ENCODE peak calls at places on chromosomes 13 and 19, in four cellular contexts. W is stomach, M is testis, A is H54. S is an unnamed sample.

GRCh38 chr19:35556025-35556590 is 7.3 kb downstream of the ATP4A start:
- DNase-seq in W (no peak), M (no peak), A (no peak), S (no peak)

GRCh38 chr13:104779311-104779710 is 1713.1 kb upstream of the SLC10A2 start:
- DNase-seq in W (no peak), M (no peak), A (no peak), S (no peak)

GRCh38 chr19:22545751-22546150 is 88.4 kb upstream of the ZNF492 start:
- DNase-seq in W (no peak), M (peak; percentile 86), A (peak; percentile 41), S (peak; percentile 67)

GRCh38 chr13:93249259-93249917 is 22.8 kb downstream of the GPC6 start:
- DNase-seq in W (no peak), M (no peak), A (peak; percentile 40), S (no peak)

GRCh38 chr13:92196566-92197256 is 798.3 kb downstream of the GPC5 start:
- DNase-seq in W (no peak), M (no peak), A (no peak), S (no peak)

GRCh38 chr13:37241786-37242185 is 136.3 kb upstream of the CSNK1A1L start:
- DNase-seq in W (no peak), M (no peak), A (no peak), S (no peak)

GRCh38 chr13:105442941-105443340 is 1092.5 kb downstream of the EFNB2 start:
- DNase-seq in W (no peak), M (no peak), A (peak; percentile 69), S (no peak)

GRCh38 chr19:10565028-10565566 is 713 bp downstream of the KRI1 start:
- DNase-seq in W (peak; percentile 35), M (no peak), A (no peak), S (peak; percentile 47)

GRCh38 chr19:52603558-52604207 is 33.6 kb downstream of the ZNF701 start:
- DNase-seq in W (no peak), M (no peak), A (no peak), S (peak; percentile 86)

GRCh38 chr19:17703823-17704463 is 15.3 kb upstream of the MAP1S start:
- DNase-seq in W (peak; percentile 68), M (peak; percentile 71), A (no peak), S (peak; percentile 33)

GRCh38 chr13:100130092-100130491 is 41.2 kb downstream of the PCCA start:
- DNase-seq in W (no peak), M (no peak), A (no peak), S (peak; percentile 35)

GRCh38 chr13:79485014-79485441 is 4.1 kb downstream of the NDFIP2 start:
- DNase-seq in W (peak; percentile 59), M (no peak), A (no peak), S (no peak)

GRCh38 chr19:57888494-57889231 is at the start of gene ZNF814:
- DNase-seq in W (peak; percentile 63), M (peak; percentile 94), A (no peak), S (peak; percentile 91)
- TF ChIP-seq POLR2A in W (no peak), M (no peak), A (no peak), S (peak; percentile 50)

DNA sequence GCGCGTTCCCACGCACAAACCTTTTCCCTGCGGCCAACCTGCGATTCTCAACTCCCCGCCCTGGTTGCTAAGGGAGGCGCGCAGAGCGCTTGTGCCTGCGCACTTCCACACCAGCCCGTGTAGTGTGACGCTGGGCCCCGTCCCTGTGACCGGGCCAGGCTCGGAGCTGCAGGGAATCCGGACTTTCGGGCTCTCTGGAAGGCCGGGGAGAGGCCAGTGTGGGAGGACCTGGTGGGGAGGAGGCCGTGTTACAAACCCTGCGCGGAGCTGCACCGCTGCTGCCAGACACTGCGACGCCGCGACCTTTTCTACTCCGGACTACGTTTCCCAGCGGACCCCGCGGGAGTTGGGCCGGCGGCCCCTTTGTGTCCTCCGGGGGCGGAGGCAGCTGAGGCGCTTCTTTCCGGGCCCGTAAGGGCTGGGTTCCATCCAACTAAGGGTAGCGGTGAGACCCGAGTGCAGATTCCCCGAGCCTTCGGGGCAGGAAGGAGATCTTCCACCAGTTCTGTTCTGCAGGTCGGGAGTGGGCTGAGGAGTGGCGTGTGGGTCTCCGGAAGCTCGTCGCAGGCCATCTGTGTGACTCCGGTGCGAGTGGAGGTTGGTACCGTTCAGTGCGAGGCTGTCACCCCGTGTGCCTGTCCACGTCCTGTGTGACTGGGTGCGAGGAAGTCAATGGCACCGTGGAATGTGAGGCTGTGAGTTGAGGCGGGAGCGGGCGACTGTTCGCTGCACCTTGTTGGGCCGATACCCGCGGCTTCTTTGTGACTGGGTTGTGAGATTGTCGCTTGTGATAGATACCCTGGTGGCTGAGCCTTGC is at the start of gene ZNF570:
- DNase-seq in W (peak; percentile 89), M (peak; percentile 95), A (no peak), S (peak; percentile 88)
- TF ChIP-seq POLR2A in W (no peak), M (no peak), A (no peak), S (peak; percentile 73)

DNA sequence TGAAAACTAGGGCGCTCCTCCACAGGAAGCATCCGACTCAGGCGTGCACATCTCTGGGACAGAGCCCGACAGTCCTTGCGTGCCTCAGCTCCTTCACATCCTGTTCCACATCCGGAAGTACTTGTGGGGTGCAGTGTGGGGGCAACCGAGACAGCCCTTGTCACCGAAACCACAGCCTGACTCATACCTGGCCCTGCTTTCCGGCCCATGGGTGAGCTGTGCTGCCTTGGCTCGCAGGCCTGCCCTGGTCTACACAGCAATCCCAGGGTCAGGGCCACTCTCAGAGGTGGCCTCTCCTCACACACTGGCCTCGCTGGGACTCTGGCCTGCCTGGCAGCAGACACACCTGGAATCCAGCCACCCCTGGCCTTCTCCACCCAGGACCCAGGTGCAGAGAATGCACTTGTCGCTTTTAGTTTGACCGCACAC is 100.4 kb downstream of the STK24 start:
- DNase-seq in W (peak; percentile 66), M (no peak), A (peak; percentile 98), S (peak; percentile 41)
- TF ChIP-seq POLR2A in W (no peak), M (no peak), A (no peak), S (no peak)

GRCh38 chr19:45584332-45585157 is at the start of gene OPA3:
- DNase-seq in W (peak; percentile 100), M (peak; percentile 100), A (peak; percentile 78), S (peak; percentile 100)
- TF ChIP-seq POLR2A in W (peak; percentile 31), M (peak; percentile 59), A (peak; percentile 29), S (no peak)

GRCh38 chr19:1857648-1858326 is 5.6 kb downstream of the KLF16 start:
- DNase-seq in W (no peak), M (no peak), A (no peak), S (no peak)

GRCh38 chr19:1855828-1856255 is 7.5 kb downstream of the KLF16 start:
- DNase-seq in W (no peak), M (no peak), A (no peak), S (no peak)

GRCh38 chr19:1858412-1859081 is 4.8 kb downstream of the KLF16 start:
- DNase-seq in W (no peak), M (no peak), A (no peak), S (no peak)

GRCh38 chr19:1856345-1856697 is 7.1 kb downstream of the KLF16 start:
- DNase-seq in W (no peak), M (no peak), A (no peak), S (no peak)

GRCh38 chr19:1856698-1857603 is 6.4 kb downstream of the KLF16 start:
- DNase-seq in W (peak; percentile 92), M (peak; percentile 83), A (peak; percentile 98), S (peak; percentile 84)
- TF ChIP-seq POLR2A in W (no peak), M (no peak), A (no peak), S (no peak)

GRCh38 chr19:38664503-38665211 is 17.2 kb downstream of the ACTN4 start:
- DNase-seq in W (no peak), M (no peak), A (no peak), S (no peak)
- TF ChIP-seq POLR2A in W (no peak), M (no peak), A (no peak), S (no peak)

GRCh38 chr19:13010038-13010991 is 15.0 kb downstream of the NFIX start:
- DNase-seq in W (peak; percentile 82), M (peak; percentile 61), A (no peak), S (peak; percentile 39)
- TF ChIP-seq POLR2A in W (no peak), M (no peak), A (no peak), S (no peak)

DNA sequence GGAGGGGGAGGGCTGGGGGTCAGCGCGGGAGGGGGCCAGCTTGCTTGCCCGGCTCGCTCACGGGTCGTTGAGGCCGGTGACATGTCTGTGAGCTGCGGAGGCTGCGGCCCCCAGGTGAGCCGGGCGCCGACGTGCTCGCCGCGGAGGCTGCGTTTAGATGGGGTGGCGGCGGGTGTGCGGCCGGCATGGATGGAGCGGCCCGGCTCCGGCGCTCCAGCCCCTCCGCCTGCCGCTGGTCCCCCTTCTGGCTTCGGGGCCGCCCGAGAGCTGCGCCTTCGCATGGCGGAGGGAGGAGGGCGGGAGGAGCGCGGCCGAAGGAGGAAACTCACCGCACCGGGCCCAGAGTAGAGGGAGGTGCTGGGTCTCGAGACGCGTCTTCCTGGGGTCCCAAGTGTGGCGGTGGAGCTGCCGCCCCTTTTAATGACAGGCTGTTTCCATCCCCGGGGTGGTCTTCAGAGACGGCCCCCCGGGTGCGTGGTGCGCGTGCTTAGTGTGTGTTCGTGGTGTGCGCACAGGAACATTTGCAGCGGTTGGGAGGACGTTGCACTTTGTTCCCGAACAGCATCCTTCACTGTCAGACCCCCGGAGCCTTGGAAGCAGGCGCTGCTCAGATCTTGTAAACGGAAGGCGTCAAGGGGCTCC is at the start of gene AKAP11:
- DNase-seq in W (peak; percentile 45), M (peak; percentile 57), A (no peak), S (peak; percentile 49)
- TF ChIP-seq POLR2A in W (no peak), M (no peak), A (peak; percentile 70), S (peak; percentile 20)

GRCh38 chr13:20652946-20653345 is 50.6 kb upstream of the IL17D start:
- DNase-seq in W (no peak), M (no peak), A (no peak), S (no peak)
- TF ChIP-seq POLR2A in W (no peak), M (no peak), A (no peak), S (no peak)